ENCODE peak calls at places on chromosomes 7 and 10, in six cellular contexts. B is psoas muscle, S is lower lobe of right lung, Y is right lobe of liver, M is A549, E is H9. A is an unnamed sample. For H3K4me1, the result is how much of the 10 kb centered on the place peaks cover.

GRCh38 chr7:151404216-151405011 is 5.4 kb downstream of the WDR86 start:
- DNase-seq in B (no peak), S (peak), Y (peak), M (peak), E (peak), A (no peak)

GRCh38 chr7:28419717-28420116 is 7.4 kb downstream of the CREB5 start:
- DNase-seq in B (no peak), S (no peak), Y (no peak), M (no peak), E (no peak), A (peak)

GRCh38 chr10:1050555-1050954 is 1.6 kb upstream of the IDI1 start:
- DNase-seq in B (no peak), S (no peak), Y (no peak), M (peak), E (peak), A (no peak)

GRCh38 chr10:126350216-126350992 is 37.9 kb downstream of the ADAM12 start:
- DNase-seq in B (peak), S (no peak), Y (no peak), M (peak), E (no peak), A (peak)

GRCh38 chr10:124210263-124210662 is 116.9 kb upstream of the CHST15 start:
- DNase-seq in B (no peak), S (no peak), Y (no peak), M (no peak), E (no peak), A (peak)

GRCh38 chr10:120262857-120263547 is 194.0 kb upstream of the PLPP4 start:
- DNase-seq in B (no peak), S (no peak), Y (no peak), M (no peak), E (no peak), A (peak)

GRCh38 chr7:116779222-116779621 is 83.2 kb upstream of the CAPZA2 start:
- DNase-seq in B (no peak), S (no peak), Y (no peak), M (no peak), E (no peak), A (no peak)

GRCh38 chr7:4830176-4830575 is 31.7 kb downstream of the PAPOLB start:
- DNase-seq in B (no peak), S (peak), Y (no peak), M (peak), E (peak), A (no peak)

GRCh38 chr7:92699560-92699959 is 109.4 kb upstream of the FAM133B start:
- DNase-seq in B (no peak), S (no peak), Y (no peak), M (no peak), E (no peak), A (no peak)

GRCh38 chr7:128351296-128352123 is 7.8 kb upstream of the RBM28 start:
- DNase-seq in B (no peak), S (no peak), Y (no peak), M (no peak), E (peak), A (no peak)

DNA sequence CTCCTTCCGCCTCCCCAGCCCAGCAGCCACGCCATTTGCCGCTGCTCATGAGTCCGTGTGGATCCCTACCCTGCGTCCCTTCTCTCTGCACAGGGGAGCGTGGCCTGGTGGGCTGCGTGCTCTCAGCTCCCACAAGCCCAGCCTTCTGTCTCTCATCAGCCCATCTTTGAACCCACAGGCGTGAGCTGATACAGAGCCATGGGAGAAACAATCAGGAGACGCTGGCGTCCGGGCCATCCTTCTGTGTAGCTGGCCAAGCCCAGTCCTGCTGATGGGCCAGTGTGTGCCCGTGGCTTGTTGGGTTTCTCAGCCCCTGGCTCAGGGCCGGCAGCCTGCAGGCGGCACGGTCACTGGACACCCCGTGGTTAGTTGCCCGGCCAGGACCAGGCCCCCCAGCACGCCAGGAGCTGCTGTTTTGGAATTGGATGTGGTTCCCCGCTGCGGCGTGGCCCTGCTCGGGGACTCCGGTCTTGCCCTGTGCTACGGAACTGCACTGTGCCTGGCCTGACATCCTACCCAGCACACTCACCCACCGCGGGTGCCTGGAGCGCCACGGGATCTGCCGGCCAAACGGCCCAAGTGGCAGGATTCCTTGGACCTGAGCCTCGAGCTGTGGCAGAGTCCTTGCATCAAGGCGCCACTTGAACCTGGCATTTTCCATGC is 88.9 kb downstream of the ELFN1 start:
- DNase-seq in B (no peak), S (peak), Y (no peak), M (no peak), E (no peak), A (no peak)
- TF ChIP-seq CTCF in B (no peak), S (no peak), Y (no peak), M (no peak), E (no peak), A (no peak)

GRCh38 chr10:63427013-63427412 is 38.8 kb downstream of the JMJD1C start:
- DNase-seq in B (no peak), S (no peak), Y (no peak), M (no peak), E (no peak), A (no peak)

GRCh38 chr10:63429280-63429679 is 36.5 kb downstream of the JMJD1C start:
- DNase-seq in B (no peak), S (no peak), Y (no peak), M (no peak), E (no peak), A (no peak)

GRCh38 chr10:63430999-63431356 is 34.8 kb downstream of the JMJD1C start:
- DNase-seq in B (no peak), S (no peak), Y (no peak), M (no peak), E (no peak), A (no peak)

GRCh38 chr10:63431962-63432797 is 33.6 kb downstream of the JMJD1C start:
- DNase-seq in B (no peak), S (no peak), Y (no peak), M (no peak), E (no peak), A (peak)

GRCh38 chr10:63430091-63430998 is 35.4 kb downstream of the JMJD1C start:
- DNase-seq in B (no peak), S (no peak), Y (no peak), M (no peak), E (no peak), A (peak)
- H3K4me1 ChIP-seq in B (half or more), S (under half), Y (under half), M (half or more), E (under half), A (half or more)

GRCh38 chr7:44762726-44763522 is 14.3 kb downstream of the ZMIZ2 start:
- DNase-seq in B (no peak), S (no peak), Y (no peak), M (no peak), E (no peak), A (no peak)

GRCh38 chr7:44760034-44760580 is 11.5 kb downstream of the ZMIZ2 start:
- DNase-seq in B (no peak), S (no peak), Y (no peak), M (no peak), E (no peak), A (no peak)

GRCh38 chr7:44762300-44762699 is 13.7 kb downstream of the ZMIZ2 start:
- DNase-seq in B (no peak), S (no peak), Y (no peak), M (no peak), E (no peak), A (no peak)

GRCh38 chr7:44759246-44759645 is 10.6 kb downstream of the ZMIZ2 start:
- DNase-seq in B (no peak), S (no peak), Y (no peak), M (no peak), E (no peak), A (no peak)

GRCh38 chr7:44761207-44762161 is 12.8 kb downstream of the ZMIZ2 start:
- DNase-seq in B (peak), S (no peak), Y (no peak), M (no peak), E (peak), A (no peak)
- TF ChIP-seq CTCF in B (no peak), S (no peak), Y (no peak), M (no peak), E (no peak), A (peak)

GRCh38 chr7:100475549-100475948 is 3.5 kb downstream of the TSC22D4 start:
- DNase-seq in B (no peak), S (no peak), Y (no peak), M (no peak), E (no peak), A (no peak)
- H3K4me1 ChIP-seq in B (under half), S (half or more), Y (under half), M (under half), E (under half), A (under half)

DNA sequence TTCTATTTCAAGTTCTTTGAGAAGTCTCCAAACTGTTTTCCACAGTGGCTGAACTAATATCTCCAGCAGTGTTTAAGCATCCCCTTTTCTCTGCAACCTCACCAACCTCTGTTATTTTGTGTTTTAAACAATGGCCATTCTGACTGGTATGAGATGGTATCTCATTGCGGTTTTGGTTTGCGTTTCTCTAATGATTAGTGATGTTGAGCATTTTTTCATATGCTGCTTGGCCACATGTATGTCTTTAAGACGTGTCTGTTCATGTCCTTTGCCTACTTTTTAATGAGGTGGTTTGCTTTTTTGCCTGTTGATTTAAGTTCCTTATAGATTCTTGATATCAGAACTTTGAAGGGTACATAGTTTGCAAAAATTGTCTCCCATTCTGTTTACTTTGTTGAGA is 156.6 kb upstream of the IMMP2L start:
- DNase-seq in B (no peak), S (no peak), Y (no peak), M (no peak), E (no peak), A (peak)
- TF ChIP-seq CTCF in B (no peak), S (no peak), Y (no peak), M (no peak), E (no peak), A (no peak)

GRCh38 chr10:118041316-118041715 is 5.4 kb downstream of the RAB11FIP2 start:
- DNase-seq in B (no peak), S (no peak), Y (no peak), M (no peak), E (no peak), A (no peak)
- H3K4me1 ChIP-seq in B (under half), S (under half), Y (under half), M (under half), E (under half), A (under half)

GRCh38 chr10:97117372-97117771 is 68.4 kb downstream of the SLIT1 start:
- DNase-seq in B (no peak), S (no peak), Y (no peak), M (peak), E (no peak), A (no peak)
- TF ChIP-seq CTCF in B (peak), S (no peak), Y (peak), M (peak), E (peak), A (peak)